ENCODE peak calls at places on chromosomes 7 and 10, in five cellular contexts. E, Z, F, M and R are unnamed samples.

GRCh38 chr7:100562195-100563099 is 11.3 kb downstream of the SAP25 start:
- DNase-seq in M (no peak), E (no peak), Z (no peak), F (no peak), R (no peak)

GRCh38 chr7:114554781-114555537 is 140.3 kb downstream of the FOXP2 start:
- DNase-seq in M (no peak), F (no peak), Z (peak; percentile 48), E (no peak), R (peak; percentile 75)

GRCh38 chr7:125098377-125098970 is 168.8 kb upstream of the POT1 start:
- DNase-seq in Z (no peak), E (no peak), F (no peak), M (no peak), R (peak; percentile 3)

GRCh38 chr10:132349766-132350165 is 17.8 kb downstream of the LRRC27 start:
- DNase-seq in E (no peak), F (no peak), Z (no peak), M (no peak), R (no peak)

GRCh38 chr10:110811791-110812581 is 59.7 kb upstream of the PDCD4 start:
- DNase-seq in F (no peak), E (no peak), M (no peak), Z (no peak), R (no peak)

GRCh38 chr10:116775488-116776400 is 33.4 kb upstream of the HSPA12A start:
- DNase-seq in E (no peak), Z (no peak), F (no peak), M (no peak), R (no peak)

GRCh38 chr7:70893422-70893821 is 238.5 kb upstream of the GALNT17 start:
- DNase-seq in M (no peak), Z (no peak), F (no peak), E (no peak), R (no peak)

GRCh38 chr7:35988818-35989217 is 164.2 kb upstream of the EEPD1 start:
- DNase-seq in Z (no peak), M (no peak), F (no peak), E (no peak), R (no peak)

GRCh38 chr7:131895541-131896173 is 339.2 kb upstream of the PODXL start:
- DNase-seq in F (no peak), E (no peak), M (no peak), Z (peak; percentile 70), R (peak; percentile 77)

GRCh38 chr7:36278767-36279171 is 110.9 kb upstream of the ANLN start:
- DNase-seq in Z (peak; percentile 89), M (no peak), F (no peak), E (no peak), R (peak; percentile 75)

GRCh38 chr7:49714182-49714581 is 59.3 kb upstream of the VWC2 start:
- DNase-seq in E (no peak), M (no peak), Z (no peak), F (no peak), R (no peak)

GRCh38 chr10:43707755-43708154 is 59.1 kb upstream of the ZNF32 start:
- DNase-seq in Z (no peak), F (no peak), E (no peak), M (no peak), R (no peak)

GRCh38 chr10:72954230-72954595 is 393 bp downstream of the PLA2G12B start:
- DNase-seq in Z (no peak), E (no peak), M (no peak), F (no peak), R (no peak)

GRCh38 chr7:40230086-40230485 is 95.3 kb downstream of the SUGCT start:
- DNase-seq in E (no peak), Z (no peak), M (no peak), F (peak; percentile 42), R (no peak)

GRCh38 chr7:44980393-44981034 is 1.7 kb upstream of the MYO1G start:
- DNase-seq in Z (peak; percentile 83), E (no peak), M (no peak), F (peak; percentile 55), R (peak; percentile 47)

GRCh38 chr10:102120987-102121738 is 995 bp upstream of the LDB1 start:
- DNase-seq in M (peak; percentile 91), Z (peak; percentile 90), F (no peak), E (peak; percentile 77), R (peak; percentile 91)

GRCh38 chr7:128108129-128108528 is 76.9 kb upstream of the LRRC4 start:
- DNase-seq in M (no peak), E (no peak), F (no peak), Z (no peak), R (no peak)

GRCh38 chr7:111750168-111750715 is 187.9 kb upstream of the IMMP2L start:
- DNase-seq in E (no peak), Z (no peak), M (no peak), F (no peak), R (peak; percentile 37)

GRCh38 chr10:68666280-68666760 is 54.7 kb upstream of the CCAR1 start:
- DNase-seq in Z (peak; percentile 95), F (no peak), M (no peak), E (no peak), R (peak; percentile 87)

GRCh38 chr10:68877482-68877881 is 23.6 kb upstream of the DDX50 start:
- DNase-seq in Z (no peak), E (no peak), F (no peak), M (no peak), R (no peak)

GRCh38 chr7:3153118-3153517 is 109.5 kb upstream of the CARD11 start:
- DNase-seq in Z (no peak), F (no peak), E (no peak), M (no peak), R (no peak)

GRCh38 chr10:119818889-119819270 is 53.8 kb downstream of the MCMBP start:
- DNase-seq in Z (no peak), F (no peak), M (peak; percentile 10), E (peak; percentile 62), R (no peak)

GRCh38 chr10:45152726-45153125 is 152.0 kb downstream of the ZNF22 start:
- DNase-seq in F (no peak), E (no peak), Z (peak; percentile 51), M (no peak), R (no peak)

GRCh38 chr7:38373155-38373554 is 99.7 kb upstream of the TARP start:
- DNase-seq in Z (no peak), F (no peak), E (no peak), M (no peak), R (no peak)

GRCh38 chr10:24951201-24952145 is 933 bp downstream of the PRTFDC1 start:
- DNase-seq in M (peak; percentile 56), F (no peak), Z (no peak), E (no peak), R (peak; percentile 35)

GRCh38 chr7:5234852-5235831 is 45.1 kb downstream of the WIPI2 start:
- DNase-seq in E (no peak), Z (peak; percentile 16), M (no peak), F (peak; percentile 64), R (no peak)

GRCh38 chr7:28076421-28077163 is 104.0 kb downstream of the JAZF1 start:
- DNase-seq in E (no peak), F (no peak), M (no peak), Z (no peak), R (peak; percentile 60)

DNA sequence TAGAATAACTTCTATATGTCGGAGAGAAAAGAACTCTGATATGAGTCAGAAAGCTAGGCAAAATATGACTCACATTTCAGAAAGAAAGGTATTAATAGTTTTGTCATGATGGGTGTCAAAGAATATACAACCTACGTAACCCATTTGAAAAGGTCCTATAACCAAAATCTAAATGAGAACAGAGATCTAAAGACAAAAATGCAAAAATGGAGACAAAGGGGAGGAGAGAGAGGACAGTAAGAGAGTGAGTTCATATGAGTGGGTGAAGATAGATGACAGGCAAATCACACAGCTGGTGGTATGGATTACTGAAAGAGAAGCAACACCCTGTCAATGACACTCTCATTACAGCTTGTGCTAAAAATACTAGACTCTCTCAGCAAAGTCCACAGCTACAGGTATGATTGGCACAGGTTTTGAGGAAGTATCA is 25.6 kb downstream of the ANKMY2 start:
- DNase-seq in Z (peak; percentile 41), E (no peak), M (no peak), F (no peak), R (no peak)
- H3K36me3 ChIP-seq in Z (peaks cover 12% of the 10 kb centered on the region), E (peaks cover 4% of the 10 kb centered on the region), M (no peaks in the 10 kb centered on the region), F (peaks cover 14% of the 10 kb centered on the region), R (peaks cover 83% of the 10 kb centered on the region)

GRCh38 chr10:93077860-93078337 is 4.2 kb downstream of the CYP26A1 start:
- DNase-seq in Z (no peak), M (no peak), E (no peak), F (no peak), R (no peak)

GRCh38 chr10:93079663-93080349 is 6.1 kb downstream of the CYP26A1 start:
- DNase-seq in Z (no peak), M (no peak), F (no peak), E (no peak), R (no peak)

GRCh38 chr10:93081296-93081695 is 7.6 kb downstream of the CYP26A1 start:
- DNase-seq in F (no peak), M (no peak), E (no peak), Z (no peak), R (no peak)

GRCh38 chr10:93081834-93082233 is 8.1 kb downstream of the CYP26A1 start:
- DNase-seq in M (no peak), Z (peak; percentile 33), E (no peak), F (peak; percentile 30), R (no peak)

DNA sequence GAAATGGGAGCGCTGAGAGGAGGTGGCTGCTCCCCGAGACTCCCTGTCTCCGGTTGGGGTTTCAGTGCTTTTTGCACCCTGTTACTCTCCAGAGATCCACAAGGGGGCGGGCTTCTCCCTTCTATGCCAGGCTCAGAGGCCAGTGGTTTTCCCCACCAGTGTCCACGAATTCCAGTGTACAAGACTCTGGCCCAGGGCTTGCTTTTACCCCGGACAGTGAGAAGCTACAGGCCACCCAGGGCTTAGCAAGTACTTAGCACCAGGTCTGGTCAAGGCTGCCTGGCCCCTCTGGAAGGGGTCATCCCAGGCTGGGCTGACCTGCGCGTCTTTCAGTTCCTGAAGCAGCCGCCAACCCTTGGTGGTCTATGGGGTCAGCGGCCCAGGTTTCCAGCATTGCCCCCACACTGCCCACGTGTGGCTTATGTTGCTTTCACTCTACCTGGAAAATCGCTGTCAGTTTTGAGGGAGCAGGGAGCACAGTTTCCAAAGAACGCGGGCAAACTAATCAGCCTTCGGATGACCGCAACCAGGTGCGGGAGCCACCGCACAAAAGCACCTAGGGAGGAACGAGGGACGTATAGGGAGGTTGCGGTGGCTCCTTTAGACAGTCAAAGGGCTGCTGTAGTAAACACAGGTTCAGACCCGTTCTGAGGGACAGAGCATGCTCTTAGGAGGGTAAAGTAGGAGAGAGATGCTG is 6.8 kb downstream of the CYP26A1 start:
- DNase-seq in M (no peak), F (no peak), Z (peak; percentile 37), E (no peak), R (peak; percentile 59)
- H2BK120ac ChIP-seq in M (peak overlapping the region; percentile 2), F (peak overlapping the region; percentile 87), Z (peak overlapping the region; percentile 45), E (no peak overlapping the region), R (no peak overlapping the region)

GRCh38 chr7:26626156-26626555 is 238.2 kb downstream of the SKAP2 start:
- DNase-seq in F (no peak), M (no peak), Z (no peak), E (no peak), R (no peak)
- H2AFZ ChIP-seq in F (no peak overlapping the region), M (no peak overlapping the region), Z (no peak overlapping the region), E (no peak overlapping the region), R (no peak overlapping the region)

GRCh38 chr7:130881091-130881798 is 147.2 kb upstream of the KLF14 start:
- DNase-seq in F (no peak), E (no peak), Z (peak; percentile 31), M (no peak), R (no peak)

GRCh38 chr7:130882396-130882795 is 148.4 kb upstream of the KLF14 start:
- DNase-seq in E (no peak), M (no peak), Z (no peak), F (no peak), R (peak; percentile 17)

GRCh38 chr7:130881799-130882141 is 147.8 kb upstream of the KLF14 start:
- DNase-seq in Z (no peak), E (no peak), F (no peak), M (no peak), R (no peak)

GRCh38 chr7:130879191-130879590 is 145.2 kb upstream of the KLF14 start:
- DNase-seq in E (no peak), Z (peak; percentile 30), F (no peak), M (no peak), R (peak; percentile 42)

GRCh38 chr7:130880668-130881067 is 146.7 kb upstream of the KLF14 start:
- DNase-seq in Z (peak; percentile 42), E (no peak), F (no peak), M (no peak), R (peak; percentile 43)
- H3K36me3 ChIP-seq in Z (peaks cover 78% of the 10 kb centered on the region), E (no peaks in the 10 kb centered on the region), F (no peaks in the 10 kb centered on the region), M (peaks cover 3% of the 10 kb centered on the region), R (peaks cover 96% of the 10 kb centered on the region)